ENCODE peak calls at places on chromosomes 6 and 20, in five cellular contexts. One of them, this sample, is unnamed.

GRCh38 chr6:52718535-52718934 is 44.7 kb downstream of the GSTA2 start:
- DNase-seq in IMR-90: peak; percentile 17
- DNase-seq in neuronal stem cell: no peak
- DNase-seq in mesenchymal stem cell: no peak
- DNase-seq in H9: no peak
- DNase-seq in this sample: no peak

GRCh38 chr6:157124855-157125254 is 198.5 kb downstream of the TMEM242 start:
- DNase-seq in H9: no peak
- DNase-seq in mesenchymal stem cell: no peak
- DNase-seq in neuronal stem cell: no peak
- DNase-seq in IMR-90: no peak
- DNase-seq in this sample: no peak

GRCh38 chr20:44074252-44075151 is 112.5 kb downstream of the JPH2 start:
- DNase-seq in H9: no peak
- DNase-seq in IMR-90: peak; percentile 85
- DNase-seq in neuronal stem cell: no peak
- DNase-seq in mesenchymal stem cell: peak; percentile 63
- DNase-seq in this sample: no peak

GRCh38 chr20:19812056-19812455 is 54.0 kb downstream of the RIN2 start:
- DNase-seq in neuronal stem cell: no peak
- DNase-seq in IMR-90: peak; percentile 62
- DNase-seq in H9: no peak
- DNase-seq in mesenchymal stem cell: no peak
- DNase-seq in this sample: no peak

GRCh38 chr20:41258489-41258888 is 59.0 kb downstream of the ZHX3 start:
- DNase-seq in mesenchymal stem cell: no peak
- DNase-seq in H9: no peak
- DNase-seq in neuronal stem cell: no peak
- DNase-seq in IMR-90: no peak
- DNase-seq in this sample: no peak

GRCh38 chr6:109236140-109237081 is 141.1 kb downstream of the CEP57L1 start:
- DNase-seq in H9: peak; percentile 93
- DNase-seq in neuronal stem cell: peak; percentile 64
- DNase-seq in mesenchymal stem cell: no peak
- DNase-seq in IMR-90: no peak
- DNase-seq in this sample: peak; percentile 86

GRCh38 chr20:33466303-33466646 is 22.7 kb upstream of the SNTA1 start:
- DNase-seq in H9: no peak
- DNase-seq in neuronal stem cell: no peak
- DNase-seq in mesenchymal stem cell: no peak
- DNase-seq in IMR-90: no peak
- DNase-seq in this sample: no peak

GRCh38 chr20:17966432-17967312 is 1.9 kb downstream of the SNX5 start:
- DNase-seq in IMR-90: peak; percentile 42
- DNase-seq in H9: no peak
- DNase-seq in mesenchymal stem cell: peak; percentile 61
- DNase-seq in neuronal stem cell: no peak
- DNase-seq in this sample: peak; percentile 45

GRCh38 chr6:124881898-124882579 is 80.2 kb upstream of the RNF217 start:
- DNase-seq in mesenchymal stem cell: peak; percentile 70
- DNase-seq in neuronal stem cell: no peak
- DNase-seq in IMR-90: peak; percentile 62
- DNase-seq in H9: no peak
- DNase-seq in this sample: peak; percentile 54

GRCh38 chr20:32252189-32252588 is 25.3 kb upstream of the KIF3B start:
- DNase-seq in mesenchymal stem cell: no peak
- DNase-seq in H9: no peak
- DNase-seq in neuronal stem cell: no peak
- DNase-seq in IMR-90: no peak
- DNase-seq in this sample: no peak

GRCh38 chr6:49526598-49526997 is 23.9 kb upstream of the C6orf141 start:
- DNase-seq in neuronal stem cell: no peak
- DNase-seq in mesenchymal stem cell: no peak
- DNase-seq in H9: no peak
- DNase-seq in IMR-90: no peak
- DNase-seq in this sample: no peak

GRCh38 chr6:130872250-130873095 is 45.3 kb downstream of the SMLR1 start:
- DNase-seq in mesenchymal stem cell: peak; percentile 61
- DNase-seq in IMR-90: peak; percentile 44
- DNase-seq in neuronal stem cell: peak; percentile 66
- DNase-seq in H9: peak; percentile 60
- DNase-seq in this sample: peak; percentile 78

DNA sequence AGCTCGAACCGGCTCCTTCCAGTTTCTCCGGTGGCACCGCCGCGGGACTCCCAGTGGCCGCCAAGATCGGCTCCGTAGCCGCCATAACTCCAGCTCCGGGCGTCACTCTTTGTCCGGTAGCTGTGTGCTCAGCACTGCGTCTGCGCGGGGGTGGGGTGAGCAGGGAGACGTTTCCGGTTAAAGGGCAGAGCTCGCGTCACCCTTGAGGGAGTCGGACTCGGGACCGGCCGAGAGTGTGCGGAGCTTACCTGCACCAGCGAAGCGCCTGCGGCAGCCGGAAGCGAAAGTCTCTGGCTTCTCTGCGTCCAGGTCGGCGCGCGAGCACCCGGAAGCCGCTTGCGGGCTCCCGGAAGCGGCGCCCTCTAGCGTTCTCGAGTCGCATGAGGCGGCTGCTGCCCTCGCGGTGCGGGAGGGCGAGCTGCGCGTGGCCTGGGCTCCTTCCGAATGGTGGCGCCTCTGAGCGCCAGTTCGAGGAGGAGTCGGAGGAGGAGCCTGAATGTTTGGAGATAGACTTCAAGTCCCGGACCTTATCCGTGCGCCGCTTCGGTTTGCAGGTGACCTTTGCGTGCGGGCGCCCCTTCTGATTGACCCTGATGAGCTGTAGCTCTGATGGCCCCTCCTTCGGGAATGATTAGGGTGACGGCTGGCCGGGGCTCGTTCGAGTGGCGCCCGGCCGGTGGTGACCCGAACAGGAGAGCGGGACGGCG is at the start of gene SCAND1:
- DNase-seq in H9: peak; percentile 98
- DNase-seq in mesenchymal stem cell: peak; percentile 96
- DNase-seq in neuronal stem cell: peak; percentile 97
- DNase-seq in IMR-90: peak; percentile 95
- DNase-seq in this sample: peak; percentile 99
- H3K23ac ChIP-seq in H9: no peak within 1 kb of the TSS
- H3K23ac ChIP-seq in mesenchymal stem cell: no peak within 1 kb of the TSS
- H3K23ac ChIP-seq in neuronal stem cell: peak within 1 kb of the TSS; percentile 99
- H3K23ac ChIP-seq in IMR-90: peak within 1 kb of the TSS; percentile 98
- H3K23ac ChIP-seq in this sample: peak within 1 kb of the TSS; percentile 99

DNA sequence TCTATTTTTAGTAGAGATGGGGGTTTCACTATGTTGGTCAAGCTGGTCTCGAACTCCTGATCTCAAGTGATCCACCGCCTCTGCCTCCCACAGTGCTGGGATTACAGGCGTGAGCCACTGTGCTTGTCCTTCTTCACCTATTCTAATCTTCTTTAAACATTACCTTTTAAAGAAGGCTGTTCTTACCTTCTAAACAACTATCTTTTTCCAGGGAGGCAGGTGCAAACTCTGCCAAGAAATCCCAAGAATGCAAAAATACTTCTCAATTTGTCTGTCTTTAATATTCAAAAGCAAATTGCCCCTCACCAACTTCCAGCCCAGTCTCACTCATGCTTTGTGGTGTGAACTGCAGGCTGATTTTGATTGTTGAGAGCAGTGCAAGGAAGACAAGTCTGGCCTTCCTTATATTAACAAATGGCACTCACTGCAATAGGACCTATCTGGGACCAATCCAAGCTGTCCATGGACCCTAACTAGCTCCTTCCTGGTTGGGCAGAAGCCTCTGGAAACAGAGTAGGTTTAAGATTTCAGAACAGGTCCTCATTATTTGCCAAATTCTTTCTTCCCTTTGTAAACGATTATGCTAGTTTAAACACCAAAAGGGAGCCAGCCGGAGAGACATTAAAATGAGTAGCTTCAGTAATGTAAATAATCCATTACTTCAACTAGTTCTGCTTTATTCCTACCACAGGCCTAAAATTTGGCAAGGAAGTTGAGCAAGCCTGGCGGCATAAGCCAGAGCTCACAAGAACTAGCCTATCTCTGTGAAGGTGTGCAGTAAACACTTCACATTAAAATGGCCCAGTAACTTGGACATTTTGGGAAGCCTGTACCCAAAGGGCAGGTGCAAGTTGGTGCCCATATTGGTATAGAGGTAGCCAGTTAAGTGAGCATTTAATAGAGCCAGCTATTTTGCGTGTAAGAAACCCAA is 1.6 kb downstream of the SCAND1 start:
- DNase-seq in IMR-90: peak; percentile 66
- DNase-seq in H9: no peak
- DNase-seq in neuronal stem cell: no peak
- DNase-seq in mesenchymal stem cell: peak; percentile 58
- DNase-seq in this sample: peak; percentile 41
- H3K23ac ChIP-seq in IMR-90: peak overlapping the region; percentile 43
- H3K23ac ChIP-seq in H9: no peak overlapping the region
- H3K23ac ChIP-seq in neuronal stem cell: no peak overlapping the region
- H3K23ac ChIP-seq in mesenchymal stem cell: no peak overlapping the region
- H3K23ac ChIP-seq in this sample: no peak overlapping the region

GRCh38 chr20:23721962-23722361 is 28.8 kb downstream of the CST1 start:
- DNase-seq in neuronal stem cell: no peak
- DNase-seq in mesenchymal stem cell: no peak
- DNase-seq in IMR-90: no peak
- DNase-seq in H9: no peak
- DNase-seq in this sample: no peak

GRCh38 chr20:23727016-23727415 is 23.7 kb downstream of the CST1 start:
- DNase-seq in H9: no peak
- DNase-seq in IMR-90: no peak
- DNase-seq in mesenchymal stem cell: no peak
- DNase-seq in neuronal stem cell: no peak
- DNase-seq in this sample: no peak

GRCh38 chr20:23725102-23725501 is 25.6 kb downstream of the CST1 start:
- DNase-seq in mesenchymal stem cell: no peak
- DNase-seq in IMR-90: no peak
- DNase-seq in H9: no peak
- DNase-seq in neuronal stem cell: no peak
- DNase-seq in this sample: no peak
- H3K23ac ChIP-seq in mesenchymal stem cell: no peak overlapping the region
- H3K23ac ChIP-seq in IMR-90: no peak overlapping the region
- H3K23ac ChIP-seq in H9: no peak overlapping the region
- H3K23ac ChIP-seq in neuronal stem cell: no peak overlapping the region
- H3K23ac ChIP-seq in this sample: no peak overlapping the region

GRCh38 chr20:64179805-64180204 is 15.6 kb downstream of the MYT1 start:
- DNase-seq in neuronal stem cell: no peak
- DNase-seq in H9: no peak
- DNase-seq in mesenchymal stem cell: no peak
- DNase-seq in IMR-90: no peak
- DNase-seq in this sample: no peak
- H3K23ac ChIP-seq in neuronal stem cell: no peak overlapping the region
- H3K23ac ChIP-seq in H9: no peak overlapping the region
- H3K23ac ChIP-seq in mesenchymal stem cell: no peak overlapping the region
- H3K23ac ChIP-seq in IMR-90: no peak overlapping the region
- H3K23ac ChIP-seq in this sample: peak overlapping the region; percentile 59

DNA sequence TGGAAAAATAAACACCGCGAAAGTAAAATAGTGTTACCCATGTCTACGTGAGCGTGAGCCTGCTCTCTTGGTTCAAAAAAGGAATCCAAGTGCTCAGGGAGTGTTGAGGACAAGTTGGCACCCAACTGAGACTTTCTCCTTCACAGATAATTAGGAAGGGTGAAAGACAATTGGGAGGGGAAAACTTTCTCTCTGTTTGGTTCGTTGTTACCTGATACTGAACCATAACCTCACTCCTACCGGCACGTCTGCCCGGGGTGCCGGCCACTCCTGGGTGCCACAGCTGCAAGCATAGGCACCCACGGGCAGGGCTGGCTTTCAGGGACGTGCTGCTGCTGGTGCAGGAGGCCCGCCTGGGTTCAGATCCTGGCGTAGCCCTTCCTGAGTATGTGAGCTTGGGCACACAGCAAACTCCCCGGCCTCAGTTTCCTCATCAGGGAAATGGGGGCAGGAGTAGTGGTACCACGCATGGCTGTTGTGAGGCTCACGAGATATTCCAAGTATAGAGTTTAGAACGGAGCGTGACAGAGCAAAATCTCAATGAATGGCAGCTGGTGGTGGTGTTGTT is 38.2 kb upstream of the PMEPA1 start:
- DNase-seq in mesenchymal stem cell: no peak
- DNase-seq in neuronal stem cell: no peak
- DNase-seq in IMR-90: no peak
- DNase-seq in H9: no peak
- DNase-seq in this sample: no peak
- H3K23ac ChIP-seq in mesenchymal stem cell: no peak overlapping the region
- H3K23ac ChIP-seq in neuronal stem cell: no peak overlapping the region
- H3K23ac ChIP-seq in IMR-90: no peak overlapping the region
- H3K23ac ChIP-seq in H9: no peak overlapping the region
- H3K23ac ChIP-seq in this sample: no peak overlapping the region

GRCh38 chr6:10461850-10462249 is 47.0 kb upstream of the TFAP2A start:
- DNase-seq in IMR-90: no peak
- DNase-seq in neuronal stem cell: no peak
- DNase-seq in H9: no peak
- DNase-seq in mesenchymal stem cell: no peak
- DNase-seq in this sample: no peak
- H3K23ac ChIP-seq in IMR-90: no peak overlapping the region
- H3K23ac ChIP-seq in neuronal stem cell: no peak overlapping the region
- H3K23ac ChIP-seq in H9: no peak overlapping the region
- H3K23ac ChIP-seq in mesenchymal stem cell: no peak overlapping the region
- H3K23ac ChIP-seq in this sample: no peak overlapping the region

GRCh38 chr20:52102559-52102958 is 89.0 kb downstream of the ZFP64 start:
- DNase-seq in mesenchymal stem cell: no peak
- DNase-seq in neuronal stem cell: no peak
- DNase-seq in IMR-90: no peak
- DNase-seq in H9: no peak
- DNase-seq in this sample: no peak

GRCh38 chr20:52103911-52104545 is 87.6 kb downstream of the ZFP64 start:
- DNase-seq in neuronal stem cell: no peak
- DNase-seq in H9: peak; percentile 69
- DNase-seq in IMR-90: peak; percentile 14
- DNase-seq in mesenchymal stem cell: peak; percentile 29
- DNase-seq in this sample: peak; percentile 92

GRCh38 chr20:52104546-52105044 is 87.0 kb downstream of the ZFP64 start:
- DNase-seq in neuronal stem cell: peak; percentile 46
- DNase-seq in IMR-90: peak; percentile 8
- DNase-seq in mesenchymal stem cell: peak; percentile 50
- DNase-seq in H9: peak; percentile 73
- DNase-seq in this sample: peak; percentile 91

GRCh38 chr20:52103469-52103910 is 88.1 kb downstream of the ZFP64 start:
- DNase-seq in neuronal stem cell: peak; percentile 8
- DNase-seq in mesenchymal stem cell: peak; percentile 58
- DNase-seq in IMR-90: peak; percentile 20
- DNase-seq in H9: peak; percentile 72
- DNase-seq in this sample: peak; percentile 82

DNA sequence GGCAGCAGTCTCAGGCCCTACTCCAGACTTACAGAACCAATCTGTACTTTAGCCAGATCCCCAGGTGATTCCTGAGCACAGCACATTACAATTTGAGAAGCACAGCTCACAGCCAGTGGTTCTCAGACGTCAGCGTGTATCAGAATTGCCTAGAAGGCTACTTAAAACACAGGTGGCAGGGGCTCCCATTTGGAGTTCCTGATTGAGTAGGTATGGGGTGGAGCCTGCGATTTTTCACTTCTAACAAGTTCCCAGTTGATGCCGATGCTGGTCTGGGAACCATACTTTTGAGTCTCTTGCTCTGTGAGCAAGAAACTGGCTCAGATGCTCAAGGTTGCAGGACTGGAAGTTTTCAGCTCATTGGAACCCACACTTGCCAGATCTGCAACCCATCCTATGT is 89.5 kb downstream of the ZFP64 start:
- DNase-seq in mesenchymal stem cell: peak; percentile 21
- DNase-seq in neuronal stem cell: no peak
- DNase-seq in H9: no peak
- DNase-seq in IMR-90: no peak
- DNase-seq in this sample: peak; percentile 32
- H3K23ac ChIP-seq in mesenchymal stem cell: no peak overlapping the region
- H3K23ac ChIP-seq in neuronal stem cell: no peak overlapping the region
- H3K23ac ChIP-seq in H9: no peak overlapping the region
- H3K23ac ChIP-seq in IMR-90: peak overlapping the region; percentile 11
- H3K23ac ChIP-seq in this sample: no peak overlapping the region